ENCODE peak calls at places on chromosomes 3 and 15, in five cellular contexts. E, A, I, Z and C are unnamed samples.

GRCh38 chr3:36918050-36918449 is 26.8 kb downstream of the TRANK1 start:
- DNase-seq in Z (no peak), E (no peak), I (no peak), A (no peak), C (no peak)

GRCh38 chr3:187714404-187714979 is 12.1 kb upstream of the RTP2 start:
- DNase-seq in Z (peak), A (peak), E (peak), I (peak), C (no peak)

GRCh38 chr3:187161556-187161955 is 22.3 kb upstream of the RPL39L start:
- DNase-seq in Z (no peak), I (no peak), E (no peak), A (no peak), C (no peak)

GRCh38 chr3:127072971-127073851 is 90.3 kb downstream of the PLXNA1 start:
- DNase-seq in I (peak), Z (no peak), A (no peak), E (no peak), C (no peak)

GRCh38 chr15:71115567-71116351 is 488 bp downstream of the THSD4 start:
- DNase-seq in I (peak), Z (peak), A (no peak), E (no peak), C (no peak)

GRCh38 chr3:138687236-138687635 is 78.7 kb downstream of the FAIM start:
- DNase-seq in I (no peak), E (no peak), Z (no peak), A (no peak), C (no peak)

GRCh38 chr3:157913751-157914150 is 192.5 kb downstream of the SHOX2 start:
- DNase-seq in Z (no peak), A (no peak), E (no peak), I (no peak), C (no peak)

GRCh38 chr3:37937156-37937555 is 53.4 kb upstream of the VILL start:
- DNase-seq in I (no peak), A (no peak), E (no peak), Z (no peak), C (no peak)

GRCh38 chr3:58496206-58496605 is 4.3 kb downstream of the KCTD6 start:
- DNase-seq in Z (no peak), A (no peak), I (no peak), E (no peak), C (no peak)

GRCh38 chr3:105406268-105406667 is 39.6 kb downstream of the ALCAM start:
- DNase-seq in I (no peak), E (no peak), Z (no peak), A (no peak), C (no peak)